ENCODE peak calls at places on chromosomes 12 and 14, in eight cellular contexts. One of them, this sample, is unnamed.
A peak's percentile ranks its signal among the peaks of the same experiment; 100 is the strongest.

GRCh38 chr12:25269701-25270100 is 19.0 kb upstream of the KRAS start:
- DNase-seq in heart right ventricle: no peak
- DNase-seq in uterus: no peak
- DNase-seq in ovary: no peak
- DNase-seq in astrocyte of the cerebellum: no peak
- DNase-seq in GM12865: peak; percentile 59
- DNase-seq in OCI-LY7: peak; percentile 33
- DNase-seq in mammary epithelial cell: no peak
- DNase-seq in this sample: no peak

GRCh38 chr14:105398726-105399440 is 545 bp downstream of the TEX22 start:
- DNase-seq in mammary epithelial cell: no peak
- DNase-seq in uterus: no peak
- DNase-seq in OCI-LY7: peak; percentile 67
- DNase-seq in ovary: no peak
- DNase-seq in GM12865: peak; percentile 79
- DNase-seq in heart right ventricle: no peak
- DNase-seq in astrocyte of the cerebellum: no peak
- DNase-seq in this sample: no peak

GRCh38 chr12:39043425-39043824 is 138.0 kb upstream of the CPNE8 start:
- DNase-seq in OCI-LY7: no peak
- DNase-seq in astrocyte of the cerebellum: no peak
- DNase-seq in uterus: no peak
- DNase-seq in mammary epithelial cell: no peak
- DNase-seq in ovary: no peak
- DNase-seq in GM12865: no peak
- DNase-seq in heart right ventricle: no peak
- DNase-seq in this sample: no peak

GRCh38 chr14:104555621-104556255 is 23.8 kb upstream of the C14orf180 start:
- DNase-seq in ovary: no peak
- DNase-seq in GM12865: no peak
- DNase-seq in OCI-LY7: no peak
- DNase-seq in mammary epithelial cell: no peak
- DNase-seq in uterus: no peak
- DNase-seq in astrocyte of the cerebellum: no peak
- DNase-seq in heart right ventricle: no peak
- DNase-seq in this sample: no peak

GRCh38 chr14:101441710-101442109 is 119.6 kb upstream of the DIO3 start:
- DNase-seq in mammary epithelial cell: no peak
- DNase-seq in heart right ventricle: no peak
- DNase-seq in astrocyte of the cerebellum: no peak
- DNase-seq in ovary: no peak
- DNase-seq in OCI-LY7: no peak
- DNase-seq in uterus: no peak
- DNase-seq in GM12865: no peak
- DNase-seq in this sample: no peak

GRCh38 chr12:6224550-6224949 is 24.4 kb downstream of the CD9 start:
- DNase-seq in OCI-LY7: peak; percentile 30
- DNase-seq in GM12865: no peak
- DNase-seq in astrocyte of the cerebellum: no peak
- DNase-seq in uterus: peak; percentile 56
- DNase-seq in ovary: no peak
- DNase-seq in heart right ventricle: no peak
- DNase-seq in mammary epithelial cell: peak; percentile 86
- DNase-seq in this sample: no peak

GRCh38 chr14:52706286-52706685 is 714 bp upstream of the PSMC6 start:
- DNase-seq in heart right ventricle: no peak
- DNase-seq in uterus: no peak
- DNase-seq in OCI-LY7: peak; percentile 22
- DNase-seq in GM12865: peak; percentile 38
- DNase-seq in astrocyte of the cerebellum: no peak
- DNase-seq in ovary: no peak
- DNase-seq in mammary epithelial cell: no peak
- DNase-seq in this sample: no peak

GRCh38 chr12:42873401-42873800 is 283.9 kb upstream of the PRICKLE1 start:
- DNase-seq in astrocyte of the cerebellum: no peak
- DNase-seq in uterus: no peak
- DNase-seq in OCI-LY7: no peak
- DNase-seq in ovary: no peak
- DNase-seq in GM12865: no peak
- DNase-seq in heart right ventricle: no peak
- DNase-seq in mammary epithelial cell: no peak
- DNase-seq in this sample: no peak

GRCh38 chr12:26941251-26941650 is 3.0 kb downstream of the FGFR1OP2 start:
- DNase-seq in ovary: no peak
- DNase-seq in heart right ventricle: no peak
- DNase-seq in GM12865: no peak
- DNase-seq in mammary epithelial cell: no peak
- DNase-seq in OCI-LY7: peak; percentile 28
- DNase-seq in astrocyte of the cerebellum: no peak
- DNase-seq in uterus: no peak
- DNase-seq in this sample: no peak

GRCh38 chr12:948238-948637 is 1.3 kb downstream of the RAD52 start:
- DNase-seq in GM12865: peak; percentile 13
- DNase-seq in ovary: no peak
- DNase-seq in uterus: no peak
- DNase-seq in heart right ventricle: no peak
- DNase-seq in OCI-LY7: no peak
- DNase-seq in mammary epithelial cell: no peak
- DNase-seq in astrocyte of the cerebellum: no peak
- DNase-seq in this sample: no peak

GRCh38 chr12:52191841-52192791 is at the start of gene KRT80:
- DNase-seq in ovary: peak; percentile 92
- DNase-seq in GM12865: no peak
- DNase-seq in OCI-LY7: no peak
- DNase-seq in astrocyte of the cerebellum: peak; percentile 97
- DNase-seq in uterus: peak; percentile 92
- DNase-seq in heart right ventricle: peak; percentile 83
- DNase-seq in mammary epithelial cell: peak; percentile 97
- DNase-seq in this sample: peak; percentile 92

GRCh38 chr12:6772729-6773661 is 675 bp downstream of the LAG3 start:
- DNase-seq in heart right ventricle: no peak
- DNase-seq in ovary: no peak
- DNase-seq in uterus: no peak
- DNase-seq in OCI-LY7: no peak
- DNase-seq in astrocyte of the cerebellum: no peak
- DNase-seq in mammary epithelial cell: no peak
- DNase-seq in GM12865: no peak
- DNase-seq in this sample: no peak

GRCh38 chr14:28294834-28295440 is 471.6 kb upstream of the FOXG1 start:
- DNase-seq in ovary: no peak
- DNase-seq in astrocyte of the cerebellum: no peak
- DNase-seq in uterus: no peak
- DNase-seq in GM12865: no peak
- DNase-seq in heart right ventricle: no peak
- DNase-seq in OCI-LY7: no peak
- DNase-seq in mammary epithelial cell: peak; percentile 52
- DNase-seq in this sample: no peak

GRCh38 chr12:77120695-77121094 is 55.3 kb upstream of the E2F7 start:
- DNase-seq in GM12865: no peak
- DNase-seq in mammary epithelial cell: peak; percentile 42
- DNase-seq in OCI-LY7: no peak
- DNase-seq in astrocyte of the cerebellum: peak; percentile 26
- DNase-seq in uterus: no peak
- DNase-seq in ovary: no peak
- DNase-seq in heart right ventricle: no peak
- DNase-seq in this sample: no peak

GRCh38 chr12:52277486-52278245 is 3.2 kb downstream of the KRT86 start:
- DNase-seq in heart right ventricle: no peak
- DNase-seq in astrocyte of the cerebellum: no peak
- DNase-seq in mammary epithelial cell: no peak
- DNase-seq in ovary: no peak
- DNase-seq in OCI-LY7: no peak
- DNase-seq in GM12865: no peak
- DNase-seq in uterus: no peak
- DNase-seq in this sample: no peak

GRCh38 chr12:98422359-98422758 is 93.0 kb upstream of the TMPO start:
- DNase-seq in OCI-LY7: no peak
- DNase-seq in heart right ventricle: peak; percentile 37
- DNase-seq in GM12865: no peak
- DNase-seq in uterus: no peak
- DNase-seq in ovary: no peak
- DNase-seq in astrocyte of the cerebellum: no peak
- DNase-seq in mammary epithelial cell: no peak
- DNase-seq in this sample: no peak

GRCh38 chr12:3152892-3153291 is 75.7 kb downstream of the TSPAN9 start:
- DNase-seq in heart right ventricle: no peak
- DNase-seq in OCI-LY7: no peak
- DNase-seq in GM12865: no peak
- DNase-seq in mammary epithelial cell: no peak
- DNase-seq in astrocyte of the cerebellum: no peak
- DNase-seq in uterus: no peak
- DNase-seq in ovary: no peak
- DNase-seq in this sample: no peak

GRCh38 chr12:62438098-62438692 is 28.4 kb upstream of the MON2 start:
- DNase-seq in mammary epithelial cell: peak; percentile 24
- DNase-seq in OCI-LY7: peak; percentile 60
- DNase-seq in heart right ventricle: peak; percentile 47
- DNase-seq in GM12865: peak; percentile 63
- DNase-seq in astrocyte of the cerebellum: peak; percentile 31
- DNase-seq in uterus: peak; percentile 51
- DNase-seq in ovary: no peak
- DNase-seq in this sample: no peak

DNA sequence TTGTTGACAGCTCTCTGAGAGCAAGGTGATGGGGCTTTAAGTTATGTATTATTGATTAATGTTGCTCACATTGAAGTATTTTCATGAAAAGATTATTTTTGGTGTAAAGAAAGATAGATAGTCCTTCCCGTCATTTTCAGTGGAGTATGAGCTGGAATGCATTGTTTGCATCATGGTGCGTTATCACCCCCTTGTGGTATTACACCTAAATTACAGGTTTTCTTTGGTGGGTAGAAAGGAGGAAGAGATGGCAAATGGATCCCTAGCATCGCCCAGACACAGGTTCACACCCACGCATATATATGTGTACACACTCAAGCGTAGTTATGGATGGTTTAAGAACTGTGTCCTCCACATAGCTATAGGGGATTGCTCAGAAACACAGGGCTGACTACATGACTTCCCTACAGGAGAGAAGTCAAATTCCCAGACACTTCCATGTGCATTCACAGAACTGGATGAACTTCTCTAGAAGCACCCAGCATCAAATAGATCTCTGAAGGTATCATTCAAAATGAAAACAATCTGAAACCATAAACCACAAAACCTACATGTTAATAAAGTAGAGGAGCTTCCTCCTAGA is 14.4 kb upstream of the SERPINA10 start:
- DNase-seq in mammary epithelial cell: peak; percentile 30
- DNase-seq in GM12865: peak; percentile 23
- DNase-seq in astrocyte of the cerebellum: no peak
- DNase-seq in heart right ventricle: no peak
- DNase-seq in OCI-LY7: no peak
- DNase-seq in ovary: no peak
- DNase-seq in uterus: no peak
- DNase-seq in this sample: no peak
- TF ChIP-seq CTCF in mammary epithelial cell: peak; percentile 47
- TF ChIP-seq CTCF in GM12865: no peak
- TF ChIP-seq CTCF in astrocyte of the cerebellum: peak; percentile 25
- TF ChIP-seq CTCF in heart right ventricle: no peak
- TF ChIP-seq CTCF in OCI-LY7: peak; percentile 69
- TF ChIP-seq CTCF in ovary: no peak
- TF ChIP-seq CTCF in uterus: no peak
- TF ChIP-seq CTCF in this sample: peak; percentile 18

DNA sequence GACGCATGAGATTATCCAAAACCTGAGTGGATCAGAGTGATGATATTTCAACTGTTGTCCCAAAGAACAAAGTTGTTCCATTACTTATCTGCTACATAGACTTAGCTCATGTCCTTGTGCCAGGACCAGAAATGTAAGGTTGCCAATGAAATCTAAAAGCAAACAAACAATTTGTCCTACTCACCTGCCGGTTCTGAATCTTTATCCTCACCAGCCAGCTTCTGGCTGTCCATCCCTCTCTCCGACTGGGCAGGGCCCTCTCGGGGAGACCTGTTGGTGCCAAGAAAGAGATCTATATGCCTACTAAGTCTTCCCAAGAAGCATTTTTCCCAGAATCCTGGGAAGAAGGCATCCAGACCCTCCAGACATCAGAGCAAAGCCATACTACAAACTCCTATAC is 5.5 kb downstream of the KMT2D start:
- DNase-seq in heart right ventricle: no peak
- DNase-seq in OCI-LY7: no peak
- DNase-seq in ovary: no peak
- DNase-seq in mammary epithelial cell: no peak
- DNase-seq in GM12865: no peak
- DNase-seq in astrocyte of the cerebellum: no peak
- DNase-seq in uterus: no peak
- DNase-seq in this sample: no peak
- H3K4me3 ChIP-seq in heart right ventricle: no peak overlapping the region
- H3K4me3 ChIP-seq in OCI-LY7: no peak overlapping the region
- H3K4me3 ChIP-seq in ovary: no peak overlapping the region
- H3K4me3 ChIP-seq in mammary epithelial cell: no peak overlapping the region
- H3K4me3 ChIP-seq in GM12865: no peak overlapping the region
- H3K4me3 ChIP-seq in astrocyte of the cerebellum: no peak overlapping the region
- H3K4me3 ChIP-seq in uterus: no peak overlapping the region
- H3K4me3 ChIP-seq in this sample: no peak overlapping the region

GRCh38 chr14:89336338-89336737 is 80.7 kb downstream of the FOXN3 start:
- DNase-seq in mammary epithelial cell: no peak
- DNase-seq in ovary: no peak
- DNase-seq in uterus: no peak
- DNase-seq in astrocyte of the cerebellum: no peak
- DNase-seq in GM12865: peak; percentile 81
- DNase-seq in OCI-LY7: peak; percentile 82
- DNase-seq in heart right ventricle: no peak
- DNase-seq in this sample: no peak
- TF ChIP-seq CTCF in mammary epithelial cell: no peak
- TF ChIP-seq CTCF in ovary: no peak
- TF ChIP-seq CTCF in uterus: no peak
- TF ChIP-seq CTCF in astrocyte of the cerebellum: no peak
- TF ChIP-seq CTCF in GM12865: no peak
- TF ChIP-seq CTCF in OCI-LY7: peak; percentile 77
- TF ChIP-seq CTCF in heart right ventricle: no peak
- TF ChIP-seq CTCF in this sample: no peak

GRCh38 chr12:96120359-96121100 is 73.6 kb upstream of the ELK3 start:
- DNase-seq in astrocyte of the cerebellum: no peak
- DNase-seq in uterus: no peak
- DNase-seq in GM12865: peak; percentile 61
- DNase-seq in ovary: no peak
- DNase-seq in heart right ventricle: no peak
- DNase-seq in OCI-LY7: no peak
- DNase-seq in mammary epithelial cell: no peak
- DNase-seq in this sample: no peak

GRCh38 chr12:96117460-96117859 is 76.7 kb upstream of the ELK3 start:
- DNase-seq in astrocyte of the cerebellum: no peak
- DNase-seq in GM12865: no peak
- DNase-seq in ovary: no peak
- DNase-seq in OCI-LY7: no peak
- DNase-seq in mammary epithelial cell: no peak
- DNase-seq in heart right ventricle: no peak
- DNase-seq in uterus: no peak
- DNase-seq in this sample: no peak

DNA sequence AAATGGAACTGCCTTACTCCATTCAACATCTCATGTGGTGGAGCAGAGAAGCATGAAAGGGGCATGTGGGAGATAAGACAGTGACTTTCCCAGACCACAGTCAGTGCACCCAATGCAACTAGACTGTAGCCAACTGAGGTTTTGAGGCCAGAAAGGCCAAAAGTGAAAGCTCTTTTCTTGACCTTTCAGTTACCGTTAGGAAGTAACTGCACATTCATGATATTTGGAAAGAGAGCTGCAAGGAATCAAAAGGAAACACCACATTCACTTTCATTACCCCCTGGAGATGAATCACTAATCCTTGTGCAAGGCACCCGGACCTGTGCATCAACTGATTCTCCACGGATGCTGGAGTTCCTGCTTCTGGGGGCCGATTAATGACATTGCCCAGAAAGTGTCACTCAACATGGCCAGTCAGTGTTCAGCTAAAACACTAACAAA is 72.9 kb upstream of the ELK3 start:
- DNase-seq in heart right ventricle: no peak
- DNase-seq in mammary epithelial cell: no peak
- DNase-seq in ovary: no peak
- DNase-seq in uterus: no peak
- DNase-seq in GM12865: peak; percentile 67
- DNase-seq in OCI-LY7: no peak
- DNase-seq in astrocyte of the cerebellum: no peak
- DNase-seq in this sample: no peak
- H3K4me3 ChIP-seq in heart right ventricle: no peak overlapping the region
- H3K4me3 ChIP-seq in mammary epithelial cell: no peak overlapping the region
- H3K4me3 ChIP-seq in ovary: no peak overlapping the region
- H3K4me3 ChIP-seq in uterus: no peak overlapping the region
- H3K4me3 ChIP-seq in GM12865: no peak overlapping the region
- H3K4me3 ChIP-seq in OCI-LY7: no peak overlapping the region
- H3K4me3 ChIP-seq in astrocyte of the cerebellum: no peak overlapping the region
- H3K4me3 ChIP-seq in this sample: no peak overlapping the region

This sample was measured in BJ.